ENCODE peak calls at places on chromosomes 11 and 22, in five cellular contexts. M is K562, O is GM12878, B is HepG2, F is GM23338. K is an unnamed sample.

GRCh38 chr11:57622263-57622662 is 24.8 kb downstream of the SERPING1 start:
- DNase-seq in M (no peak), O (no peak), B (no peak), F (no peak), K (no peak)

GRCh38 chr11:123228489-123229163 is 33.6 kb upstream of the CLMP start:
- DNase-seq in M (no peak), O (no peak), B (no peak), F (peak; percentile 42), K (no peak)

GRCh38 chr22:39959640-39960447 is at the start of gene TMA7B:
- DNase-seq in M (peak; percentile 49), O (no peak), B (no peak), F (peak; percentile 59), K (peak; percentile 15)

GRCh38 chr11:125932301-125932700 is 13.5 kb upstream of the VSIG10L2 start:
- DNase-seq in M (no peak), O (no peak), B (no peak), F (no peak), K (no peak)

GRCh38 chr11:15688351-15688792 is 573.6 kb downstream of the INSC start:
- DNase-seq in M (no peak), O (no peak), B (no peak), F (no peak), K (no peak)

GRCh38 chr11:75326439-75326810 is 25.0 kb downstream of the ARRB1 start:
- DNase-seq in M (no peak), O (no peak), B (no peak), F (no peak), K (no peak)

GRCh38 chr11:43410394-43410793 is 51.7 kb downstream of the TTC17 start:
- DNase-seq in M (no peak), O (no peak), B (peak; percentile 21), F (no peak), K (peak; percentile 44)

GRCh38 chr11:78350646-78351165 is 66.9 kb downstream of the GAB2 start:
- DNase-seq in M (no peak), O (peak; percentile 26), B (no peak), F (no peak), K (no peak)

GRCh38 chr11:129055196-129055595 is 112.5 kb upstream of the TP53AIP1 start:
- DNase-seq in M (no peak), O (no peak), B (no peak), F (no peak), K (no peak)

GRCh38 chr11:203945-204586 is 3.1 kb downstream of the BET1L start:
- DNase-seq in M (no peak), O (no peak), B (no peak), F (no peak), K (no peak)

GRCh38 chr11:100177651-100178050 is 509.4 kb upstream of the ARHGAP42 start:
- DNase-seq in M (no peak), O (no peak), B (no peak), F (no peak), K (no peak)

GRCh38 chr11:57278721-57279095 is 41.7 kb upstream of the APLNR start:
- DNase-seq in M (no peak), O (no peak), B (no peak), F (peak; percentile 29), K (no peak)

GRCh38 chr11:133794205-133794604 is 51.1 kb downstream of the SPATA19 start:
- DNase-seq in M (no peak), O (no peak), B (no peak), F (no peak), K (no peak)

GRCh38 chr11:46361283-46362145 is 14.3 kb downstream of the DGKZ start:
- DNase-seq in M (peak; percentile 49), O (peak; percentile 44), B (no peak), F (no peak), K (no peak)

GRCh38 chr11:62008177-62008576 is 40.7 kb upstream of the FTH1 start:
- DNase-seq in M (no peak), O (no peak), B (no peak), F (no peak), K (no peak)

GRCh38 chr11:63687845-63688244 is 6.5 kb downstream of the RTN3 start:
- DNase-seq in M (no peak), O (no peak), B (no peak), F (no peak), K (no peak)

GRCh38 chr11:45470151-45471001 is 184.2 kb upstream of the SYT13 start:
- DNase-seq in M (no peak), O (no peak), B (no peak), F (no peak), K (no peak)

GRCh38 chr11:46537851-46538295 is 56.0 kb downstream of the AMBRA1 start:
- DNase-seq in M (peak; percentile 79), O (no peak), B (peak; percentile 79), F (peak; percentile 97), K (peak; percentile 83)

GRCh38 chr11:41459602-41460405 is at the start of gene LRRC4C:
- DNase-seq in M (no peak), O (no peak), B (no peak), F (peak; percentile 34), K (no peak)

GRCh38 chr11:11909727-11910126 is 68.0 kb downstream of the USP47 start:
- DNase-seq in M (no peak), O (no peak), B (no peak), F (no peak), K (no peak)

GRCh38 chr22:25403752-25404471 is 160.6 kb upstream of the GRK3 start:
- DNase-seq in M (no peak), O (no peak), B (peak; percentile 15), F (peak; percentile 75), K (peak; percentile 29)

GRCh38 chr11:132504501-132505041 is 1027.7 kb downstream of the OPCML start:
- DNase-seq in M (no peak), O (no peak), B (no peak), F (no peak), K (no peak)

GRCh38 chr11:73372371-73372993 is 3.7 kb upstream of the RELT start:
- DNase-seq in M (no peak), O (no peak), B (peak; percentile 25), F (peak; percentile 75), K (peak; percentile 58)

GRCh38 chr11:120554771-120555432 is 43.4 kb downstream of the GRIK4 start:
- DNase-seq in M (no peak), O (no peak), B (no peak), F (peak; percentile 72), K (no peak)
- TF ChIP-seq JUNB in M (no peak), O (no peak), B (no peak), F (no peak), K (no peak)

GRCh38 chr22:46649176-46650077 is 29.2 kb downstream of the GRAMD4 start:
- DNase-seq in M (peak; percentile 47), O (no peak), B (no peak), F (no peak), K (peak; percentile 93)
- TF ChIP-seq JUNB in M (no peak), O (no peak), B (no peak), F (no peak), K (no peak)

GRCh38 chr22:36234919-36235318 is 4.4 kb downstream of the APOL2 start:
- DNase-seq in M (no peak), O (no peak), B (no peak), F (no peak), K (no peak)
- TF ChIP-seq JUNB in M (no peak), O (no peak), B (no peak), F (no peak), K (no peak)

GRCh38 chr22:20571078-20571503 is 63.7 kb downstream of the MED15 start:
- DNase-seq in M (no peak), O (no peak), B (no peak), F (no peak), K (no peak)
- TF ChIP-seq JUNB in M (no peak), O (no peak), B (no peak), F (no peak), K (no peak)

DNA sequence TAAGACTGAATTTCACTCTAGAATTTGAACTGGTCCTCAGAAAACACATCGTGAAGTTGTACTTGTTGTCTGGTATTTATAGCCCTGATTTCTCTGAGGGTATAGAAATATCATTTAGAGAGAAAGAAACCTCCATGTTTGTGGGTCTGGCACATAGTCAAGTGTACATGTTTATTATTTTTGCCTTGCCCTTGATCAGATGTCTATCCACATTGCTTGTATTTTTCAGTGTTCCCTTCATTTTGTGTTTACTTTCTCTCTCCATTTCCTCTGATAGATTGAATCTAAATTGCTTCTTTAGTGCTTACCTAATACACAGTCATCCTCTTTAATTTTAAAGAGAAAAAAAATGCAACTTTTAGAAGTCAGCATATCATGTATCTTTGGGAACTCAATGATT is 30.1 kb upstream of the TECTA start:
- DNase-seq in M (no peak), O (no peak), B (no peak), F (no peak), K (no peak)
- TF ChIP-seq JUNB in M (no peak), O (no peak), B (no peak), F (no peak), K (no peak)

DNA sequence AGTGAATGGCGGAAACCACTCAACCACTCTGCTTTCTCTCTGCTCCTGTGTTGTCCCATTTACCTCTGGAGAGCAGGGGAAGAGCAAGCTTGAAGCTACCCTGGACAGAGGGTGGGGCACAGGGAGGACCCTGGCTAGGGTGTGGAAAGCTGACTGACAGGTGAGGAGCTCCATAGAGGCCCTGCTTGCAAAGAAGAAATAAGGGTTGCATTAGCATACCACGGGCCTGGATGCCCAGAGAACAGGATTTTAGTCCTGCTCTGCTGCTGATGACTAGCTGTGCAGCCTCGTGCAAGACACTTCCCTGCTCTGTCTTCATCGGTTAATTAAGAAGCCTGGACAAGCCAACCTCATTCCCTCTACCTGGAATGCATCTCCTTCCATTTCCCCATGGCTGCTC is 135.0 kb downstream of the BUD13 start:
- DNase-seq in M (no peak), O (no peak), B (no peak), F (no peak), K (no peak)
- TF ChIP-seq JUNB in M (no peak), O (no peak), B (no peak), F (no peak), K (no peak)

GRCh38 chr11:19666951-19667350 is 45.7 kb upstream of the NAV2 start:
- DNase-seq in M (no peak), O (no peak), B (no peak), F (no peak), K (no peak)
- TF ChIP-seq JUNB in M (no peak), O (no peak), B (no peak), F (no peak), K (no peak)

GRCh38 chr11:3123761-3124733 is 41.1 kb downstream of the OSBPL5 start:
- DNase-seq in M (no peak), O (no peak), B (no peak), F (no peak), K (peak; percentile 48)
- TF ChIP-seq JUNB in M (no peak), O (no peak), B (no peak), F (no peak), K (no peak)

K was measured in A549.